ENCODE peak calls at places on chromosomes 6 and 20, in four cellular contexts. N, M, K and W are unnamed samples.

GRCh38 chr6:7108964-7109836 is 1.4 kb downstream of the RREB1 start:
- DNase-seq in N (peak), M (peak), K (peak), W (no peak)

GRCh38 chr6:38078671-38079070 is 259.1 kb downstream of the ZFAND3 start:
- DNase-seq in N (no peak), M (no peak), K (peak), W (no peak)

GRCh38 chr20:20864346-20865096 is 152.1 kb upstream of the RALGAPA2 start:
- DNase-seq in N (no peak), M (no peak), K (peak), W (no peak)

GRCh38 chr6:107414246-107414645 is 45.1 kb downstream of the PDSS2 start:
- DNase-seq in N (no peak), M (no peak), K (no peak), W (no peak)

GRCh38 chr20:49219924-49220831 is 962 bp downstream of the DDX27 start:
- DNase-seq in N (no peak), M (no peak), K (no peak), W (no peak)

GRCh38 chr20:57139342-57140093 is 126.9 kb downstream of the BMP7 start:
- DNase-seq in N (no peak), M (no peak), K (no peak), W (no peak)

GRCh38 chr6:66029391-66029790 is 322.4 kb upstream of the EYS start:
- DNase-seq in N (no peak), M (no peak), K (no peak), W (no peak)

GRCh38 chr6:14784596-14785360 is 461.1 kb upstream of the JARID2 start:
- DNase-seq in N (no peak), M (no peak), K (no peak), W (no peak)

GRCh38 chr20:16842721-16843120 is 94.6 kb downstream of the OTOR start:
- DNase-seq in N (no peak), M (no peak), K (no peak), W (no peak)

GRCh38 chr20:63594043-63594561 is 20.1 kb upstream of the HELZ2 start:
- DNase-seq in N (no peak), M (no peak), K (no peak), W (no peak)

GRCh38 chr6:90095788-90096187 is 200.9 kb downstream of the BACH2 start:
- DNase-seq in N (no peak), M (no peak), K (no peak), W (no peak)

GRCh38 chr20:21505810-21506530 is 7.9 kb downstream of the NKX2-2 start:
- DNase-seq in N (peak), M (peak), K (no peak), W (no peak)

GRCh38 chr6:44949595-44950201 is 378.4 kb upstream of the RUNX2 start:
- DNase-seq in N (no peak), M (no peak), K (no peak), W (no peak)

GRCh38 chr20:32830437-32830836 is 10.7 kb downstream of the MAPRE1 start:
- DNase-seq in N (no peak), M (no peak), K (no peak), W (no peak)

GRCh38 chr20:62840244-62841197 is 21.1 kb downstream of the TCFL5 start:
- DNase-seq in N (peak), M (no peak), K (no peak), W (no peak)

GRCh38 chr20:16017656-16018055 is 555.6 kb downstream of the KIF16B start:
- DNase-seq in N (no peak), M (no peak), K (no peak), W (no peak)

GRCh38 chr6:158825951-158826306 is 6.8 kb upstream of the EZR start:
- DNase-seq in N (peak), M (no peak), K (no peak), W (no peak)

DNA sequence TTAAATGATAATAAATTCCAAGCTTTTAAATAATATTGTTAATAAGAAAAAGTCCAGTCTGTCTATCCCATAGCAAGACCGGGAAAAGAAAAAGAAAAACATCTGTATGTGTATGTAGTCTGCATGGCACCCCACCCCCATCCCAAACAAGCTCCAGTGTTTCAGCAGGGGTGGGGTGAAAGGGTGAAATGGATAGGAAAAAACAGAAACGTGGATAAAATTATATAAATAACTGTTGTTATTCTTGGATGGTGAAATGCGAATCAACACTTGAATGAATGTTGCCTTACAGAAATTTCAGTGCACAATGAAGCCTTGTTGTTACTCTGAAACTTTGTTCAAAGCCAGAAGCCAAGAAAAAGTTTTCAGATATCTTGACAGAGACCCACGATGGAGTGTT is 31.4 kb downstream of the HAO1 start:
- DNase-seq in N (no peak), M (no peak), K (no peak), W (no peak)
- TF ChIP-seq SIN3A in N (no peak), M (no peak), K (no peak), W (no peak)

GRCh38 chr20:4041748-4042411 is 26.5 kb upstream of the RNF24 start:
- DNase-seq in N (no peak), M (peak), K (no peak), W (no peak)
- TF ChIP-seq MXI1 in N (no peak), M (no peak), K (no peak), W (no peak)

GRCh38 chr6:34982424-34982852 is 93.4 kb downstream of the ANKS1A start:
- DNase-seq in N (no peak), M (peak), K (peak), W (no peak)
- TF ChIP-seq SIN3A in N (no peak), M (no peak), K (no peak), W (no peak)

DNA sequence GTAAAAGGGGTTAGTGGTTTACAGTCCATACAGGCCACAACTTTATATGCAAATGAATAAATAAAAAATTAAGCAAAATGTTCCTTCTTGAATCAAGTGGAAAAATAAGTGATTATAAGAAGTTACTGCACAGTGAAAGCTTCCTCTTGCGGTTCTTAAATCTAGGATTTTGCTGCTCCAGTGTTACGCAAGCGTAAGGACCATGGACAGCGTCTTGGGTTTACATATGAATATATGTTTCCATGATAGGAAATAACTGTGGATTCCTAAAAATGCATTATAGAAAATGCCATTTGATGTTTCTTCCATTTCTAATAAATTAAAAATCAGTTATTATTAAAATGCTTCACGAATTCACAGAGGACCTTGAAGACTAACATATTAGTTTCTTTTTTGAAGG is 176.6 kb upstream of the POU3F2 start:
- DNase-seq in N (no peak), M (no peak), K (peak), W (no peak)
- TF ChIP-seq MXI1 in N (no peak), M (no peak), K (no peak), W (no peak)